ENCODE peak calls at places on chromosome 4, in four cellular contexts. A is hepatocyte, R is GM23338, F is MM.1S. T is an unnamed sample.

GRCh38 chr4:113781439-113782040 is 20.0 kb upstream of the CAMK2D start:
- DNase-seq in A (peak; percentile 45), R (peak; percentile 66), F (peak; percentile 34), T (no peak)

GRCh38 chr4:56505269-56506109 is at the start of gene ARL9:
- DNase-seq in A (peak; percentile 56), R (peak; percentile 87), F (no peak), T (no peak)

GRCh38 chr4:2296621-2297601 is 35.0 kb upstream of the MXD4 start:
- DNase-seq in A (peak; percentile 9), R (no peak), F (no peak), T (no peak)

GRCh38 chr4:56641494-56642051 is 39.5 kb downstream of the HOPX start:
- DNase-seq in A (peak; percentile 43), R (no peak), F (no peak), T (peak; percentile 23)

GRCh38 chr4:21507439-21507838 is 441.1 kb downstream of the KCNIP4 start:
- DNase-seq in A (no peak), R (peak; percentile 46), F (peak; percentile 30), T (no peak)

GRCh38 chr4:2260336-2261109 is 1.4 kb downstream of the MXD4 start:
- DNase-seq in A (no peak), R (no peak), F (no peak), T (no peak)

GRCh38 chr4:176156656-176157055 is 38.7 kb downstream of the SPATA4 start:
- DNase-seq in A (no peak), R (no peak), F (no peak), T (no peak)

GRCh38 chr4:11250510-11250909 is 178.2 kb downstream of the HS3ST1 start:
- DNase-seq in A (no peak), R (no peak), F (peak; percentile 76), T (no peak)

GRCh38 chr4:121272526-121272925 is 108.3 kb downstream of the QRFPR start:
- DNase-seq in A (peak; percentile 59), R (no peak), F (peak; percentile 52), T (peak; percentile 20)

GRCh38 chr4:6749340-6750171 is 33.0 kb upstream of the KIAA0232 start:
- DNase-seq in A (peak; percentile 88), R (no peak), F (no peak), T (peak; percentile 93)

DNA sequence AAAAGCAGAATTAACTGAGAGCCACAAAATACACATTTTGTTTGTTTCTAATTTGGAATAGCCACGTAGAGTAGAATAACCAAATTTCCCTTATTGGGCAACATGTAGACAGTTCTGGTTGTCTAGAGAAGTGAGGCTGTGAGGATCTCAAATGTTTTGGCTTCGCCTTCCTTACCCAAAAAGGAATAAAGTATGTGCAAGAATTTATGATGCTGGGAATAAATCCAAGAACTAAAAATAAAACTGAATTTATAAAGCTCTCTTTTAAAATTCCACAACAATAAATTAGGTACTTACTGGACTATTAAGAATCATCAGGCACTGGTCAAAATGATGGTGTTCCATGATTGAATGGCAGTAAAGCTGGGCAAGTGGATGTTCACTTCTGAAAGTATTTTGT is 117.9 kb downstream of the PDE5A start:
- DNase-seq in A (no peak), R (no peak), F (no peak), T (no peak)
- H3K9me2 ChIP-seq in A (no peaks in the 10 kb centered on the region), R (no peaks in the 10 kb centered on the region), F (no peaks in the 10 kb centered on the region), T (no peaks in the 10 kb centered on the region)

DNA sequence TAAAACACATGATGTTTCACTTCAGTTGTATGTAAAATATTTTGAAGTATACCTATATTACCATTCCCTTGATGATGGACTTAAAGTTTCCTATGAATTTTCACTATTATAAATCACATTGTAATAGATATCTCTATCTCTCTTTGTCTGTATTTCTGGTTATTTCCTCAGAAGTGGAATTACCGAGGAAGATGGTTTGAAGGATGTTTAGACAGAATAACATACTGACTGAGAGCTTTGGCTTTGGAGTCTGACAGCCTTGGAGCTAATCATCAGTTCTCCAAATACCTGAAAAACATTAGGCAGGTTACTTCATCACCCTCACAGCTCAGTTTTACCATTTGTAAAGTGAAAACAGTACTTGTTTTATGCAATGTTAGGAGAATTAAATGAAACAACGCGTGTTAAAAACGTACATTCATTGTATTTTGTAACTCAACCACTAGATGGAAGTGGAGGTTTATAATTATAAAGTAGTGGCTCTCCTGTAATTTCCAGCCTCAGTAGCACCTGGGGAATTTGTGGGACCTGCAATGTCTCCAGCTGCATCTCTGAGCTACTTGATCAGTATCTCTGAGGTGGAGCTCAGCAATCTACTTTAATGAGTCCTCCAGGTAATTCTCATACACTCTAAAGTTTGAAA is 14.3 kb downstream of the JCHAIN start:
- DNase-seq in A (peak; percentile 38), R (peak; percentile 79), F (peak; percentile 45), T (peak; percentile 37)
- TF ChIP-seq CTCF in A (peak; percentile 66), R (peak; percentile 65), F (peak; percentile 30), T (peak; percentile 64)

GRCh38 chr4:80266902-80267380 is 477 bp downstream of the FGF5 start:
- DNase-seq in A (peak; percentile 11), R (peak; percentile 49), F (no peak), T (no peak)
- TF ChIP-seq EZH2 in A (peak; percentile 80), R (peak; percentile 66), F (no peak), T (no peak)

DNA sequence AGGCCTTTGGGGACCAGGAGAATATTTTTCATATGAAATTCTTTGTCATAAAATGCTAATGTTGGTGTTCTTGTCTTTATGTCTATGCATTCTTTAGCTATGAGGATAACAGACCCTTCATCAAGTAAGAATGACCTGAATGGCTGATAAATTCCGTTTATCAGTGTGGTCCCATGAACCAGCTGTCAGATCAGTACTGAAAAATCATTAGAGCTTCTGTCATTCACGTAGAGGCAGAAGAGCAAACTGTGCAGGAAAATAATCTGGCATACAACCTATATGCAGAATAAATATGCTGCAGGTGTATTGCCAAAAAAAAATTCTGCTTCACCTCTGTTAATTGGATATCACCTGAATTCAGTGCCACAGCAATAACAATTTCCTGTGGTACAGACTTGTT is 828.6 kb downstream of the ADGRL3 start:
- DNase-seq in A (no peak), R (no peak), F (no peak), T (no peak)
- H3K9me2 ChIP-seq in A (no peaks in the 10 kb centered on the region), R (no peaks in the 10 kb centered on the region), F (no peaks in the 10 kb centered on the region), T (no peaks in the 10 kb centered on the region)

GRCh38 chr4:77697860-77698599 is 92.4 kb downstream of the CXCL13 start:
- DNase-seq in A (peak; percentile 68), R (peak; percentile 79), F (no peak), T (peak; percentile 9)
- TF ChIP-seq CTCF in A (peak; percentile 54), R (peak; percentile 68), F (peak; percentile 8), T (peak; percentile 49)

GRCh38 chr4:76251448-76252270 is at the start of gene FAM47E:
- DNase-seq in A (peak; percentile 90), R (peak; percentile 96), F (peak; percentile 69), T (peak; percentile 67)
- TF ChIP-seq EZH2 in A (no peak), R (no peak), F (no peak), T (no peak)

GRCh38 chr4:24974252-24974580 is 56.5 kb downstream of the LGI2 start:
- DNase-seq in A (no peak), R (no peak), F (no peak), T (no peak)

GRCh38 chr4:24973471-24974251 is 57.1 kb downstream of the LGI2 start:
- DNase-seq in A (peak; percentile 17), R (no peak), F (no peak), T (peak; percentile 71)

GRCh38 chr4:24978291-24979072 is 52.3 kb downstream of the LGI2 start:
- DNase-seq in A (no peak), R (no peak), F (no peak), T (no peak)

GRCh38 chr4:24979554-24979953 is 51.2 kb downstream of the LGI2 start:
- DNase-seq in A (no peak), R (no peak), F (no peak), T (no peak)

GRCh38 chr4:24975505-24975904 is 55.2 kb downstream of the LGI2 start:
- DNase-seq in A (no peak), R (no peak), F (no peak), T (no peak)
- H3K9me2 ChIP-seq in A (no peaks in the 10 kb centered on the region), R (peaks cover under 1% of the 10 kb centered on the region), F (no peaks in the 10 kb centered on the region), T (no peaks in the 10 kb centered on the region)